ENCODE peak calls at places on chromosomes 1 and 21, in five cellular contexts. One of them, this sample, is unnamed.

GRCh38 chr1:206476591-206476990 is 6.3 kb downstream of the IKBKE start:
- DNase-seq in kidney: peak; percentile 61
- DNase-seq in AG04450: no peak
- DNase-seq in suprapubic skin: no peak
- DNase-seq in left ventricle myocardium inferior: no peak
- DNase-seq in this sample: no peak

GRCh38 chr21:42651515-42652401 is 1.7 kb upstream of the PDE9A start:
- DNase-seq in kidney: peak; percentile 90
- DNase-seq in AG04450: no peak
- DNase-seq in suprapubic skin: no peak
- DNase-seq in left ventricle myocardium inferior: peak; percentile 17
- DNase-seq in this sample: no peak

GRCh38 chr1:108877324-108877812 is 583 bp downstream of the GPSM2 start:
- DNase-seq in kidney: no peak
- DNase-seq in AG04450: no peak
- DNase-seq in suprapubic skin: no peak
- DNase-seq in left ventricle myocardium inferior: no peak
- DNase-seq in this sample: peak; percentile 32

GRCh38 chr1:91166106-91166712 is 144.4 kb upstream of the ZNF644 start:
- DNase-seq in kidney: no peak
- DNase-seq in AG04450: peak; percentile 13
- DNase-seq in suprapubic skin: no peak
- DNase-seq in left ventricle myocardium inferior: peak; percentile 33
- DNase-seq in this sample: no peak

GRCh38 chr1:92708368-92708950 is 76.4 kb downstream of the EVI5 start:
- DNase-seq in kidney: no peak
- DNase-seq in AG04450: no peak
- DNase-seq in suprapubic skin: no peak
- DNase-seq in left ventricle myocardium inferior: no peak
- DNase-seq in this sample: no peak

GRCh38 chr21:26555554-26555953 is 17.5 kb downstream of the CYYR1 start:
- DNase-seq in kidney: no peak
- DNase-seq in AG04450: no peak
- DNase-seq in suprapubic skin: no peak
- DNase-seq in left ventricle myocardium inferior: no peak
- DNase-seq in this sample: no peak

GRCh38 chr1:219476716-219477115 is 136.2 kb downstream of the ZC3H11B start:
- DNase-seq in kidney: no peak
- DNase-seq in AG04450: no peak
- DNase-seq in suprapubic skin: no peak
- DNase-seq in left ventricle myocardium inferior: no peak
- DNase-seq in this sample: no peak

GRCh38 chr1:229138066-229138465 is 132.8 kb upstream of the RAB4A start:
- DNase-seq in kidney: no peak
- DNase-seq in AG04450: no peak
- DNase-seq in suprapubic skin: no peak
- DNase-seq in left ventricle myocardium inferior: no peak
- DNase-seq in this sample: no peak

GRCh38 chr1:114310771-114311251 is 157.1 kb upstream of the SYT6 start:
- DNase-seq in kidney: no peak
- DNase-seq in AG04450: no peak
- DNase-seq in suprapubic skin: no peak
- DNase-seq in left ventricle myocardium inferior: no peak
- DNase-seq in this sample: no peak

GRCh38 chr21:35298757-35299156 is 249.7 kb upstream of the RUNX1 start:
- DNase-seq in kidney: no peak
- DNase-seq in AG04450: no peak
- DNase-seq in suprapubic skin: no peak
- DNase-seq in left ventricle myocardium inferior: no peak
- DNase-seq in this sample: no peak

GRCh38 chr1:156106624-156107488 is 7.7 kb upstream of the LMNA start:
- DNase-seq in kidney: no peak
- DNase-seq in AG04450: no peak
- DNase-seq in suprapubic skin: no peak
- DNase-seq in left ventricle myocardium inferior: no peak
- DNase-seq in this sample: no peak

GRCh38 chr21:37819372-37819771 is 96.9 kb downstream of the KCNJ6 start:
- DNase-seq in kidney: no peak
- DNase-seq in AG04450: no peak
- DNase-seq in suprapubic skin: no peak
- DNase-seq in left ventricle myocardium inferior: no peak
- DNase-seq in this sample: no peak

GRCh38 chr1:154272217-154272998 is at the start of gene HAX1:
- DNase-seq in kidney: peak; percentile 96
- DNase-seq in AG04450: peak; percentile 89
- DNase-seq in suprapubic skin: peak; percentile 95
- DNase-seq in left ventricle myocardium inferior: peak; percentile 92
- DNase-seq in this sample: peak; percentile 96

GRCh38 chr1:57683037-57683928 is 259.4 kb upstream of the DAB1 start:
- DNase-seq in kidney: peak; percentile 26
- DNase-seq in AG04450: no peak
- DNase-seq in suprapubic skin: no peak
- DNase-seq in left ventricle myocardium inferior: no peak
- DNase-seq in this sample: no peak

GRCh38 chr1:9244501-9245229 is 10.1 kb downstream of the H6PD start:
- DNase-seq in kidney: no peak
- DNase-seq in AG04450: no peak
- DNase-seq in suprapubic skin: no peak
- DNase-seq in left ventricle myocardium inferior: no peak
- DNase-seq in this sample: no peak

GRCh38 chr1:9246215-9246614 is 11.6 kb downstream of the H6PD start:
- DNase-seq in kidney: no peak
- DNase-seq in AG04450: no peak
- DNase-seq in suprapubic skin: no peak
- DNase-seq in left ventricle myocardium inferior: no peak
- DNase-seq in this sample: no peak

GRCh38 chr1:9245661-9246060 is 11.1 kb downstream of the H6PD start:
- DNase-seq in kidney: no peak
- DNase-seq in AG04450: no peak
- DNase-seq in suprapubic skin: no peak
- DNase-seq in left ventricle myocardium inferior: no peak
- DNase-seq in this sample: no peak

GRCh38 chr1:9246841-9247785 is 12.5 kb downstream of the H6PD start:
- DNase-seq in kidney: no peak
- DNase-seq in AG04450: no peak
- DNase-seq in suprapubic skin: no peak
- DNase-seq in left ventricle myocardium inferior: no peak
- DNase-seq in this sample: no peak

DNA sequence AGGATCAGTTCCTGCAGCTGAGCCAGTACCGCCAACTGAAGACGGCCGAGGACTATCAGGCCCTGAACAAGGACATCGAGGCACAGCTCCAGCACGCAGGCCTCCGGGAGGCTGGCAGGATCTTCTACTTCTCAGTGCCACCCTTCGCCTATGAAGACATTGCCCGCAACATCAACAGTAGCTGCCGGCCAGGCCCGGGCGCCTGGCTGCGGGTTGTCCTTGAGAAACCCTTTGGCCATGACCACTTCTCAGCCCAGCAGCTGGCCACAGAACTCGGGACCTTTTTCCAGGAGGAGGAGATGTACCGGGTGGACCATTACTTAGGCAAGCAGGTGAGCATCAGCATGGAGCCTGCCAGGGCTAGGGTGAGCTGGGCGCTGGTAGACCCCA is 10.7 kb downstream of the H6PD start:
- DNase-seq in kidney: no peak
- DNase-seq in AG04450: no peak
- DNase-seq in suprapubic skin: no peak
- DNase-seq in left ventricle myocardium inferior: no peak
- DNase-seq in this sample: no peak
- H3K27ac ChIP-seq in kidney: no peak overlapping the region
- H3K27ac ChIP-seq in AG04450: no peak overlapping the region
- H3K27ac ChIP-seq in suprapubic skin: peak overlapping the region; percentile 90
- H3K27ac ChIP-seq in left ventricle myocardium inferior: peak overlapping the region; percentile 97
- H3K27ac ChIP-seq in this sample: no peak overlapping the region

GRCh38 chr1:21335088-21335678 is 44.9 kb upstream of the ECE1 start:
- DNase-seq in kidney: no peak
- DNase-seq in AG04450: no peak
- DNase-seq in suprapubic skin: no peak
- DNase-seq in left ventricle myocardium inferior: no peak
- DNase-seq in this sample: no peak
- H3K4me3 ChIP-seq in kidney: peak overlapping the region; percentile 49
- H3K4me3 ChIP-seq in AG04450: peak overlapping the region; percentile 56
- H3K4me3 ChIP-seq in suprapubic skin: peak overlapping the region; percentile 41
- H3K4me3 ChIP-seq in left ventricle myocardium inferior: peak overlapping the region; percentile 51
- H3K4me3 ChIP-seq in this sample: peak overlapping the region; percentile 44

GRCh38 chr1:8357329-8358101 is 39.6 kb downstream of the SLC45A1 start:
- DNase-seq in kidney: peak; percentile 83
- DNase-seq in AG04450: no peak
- DNase-seq in suprapubic skin: no peak
- DNase-seq in left ventricle myocardium inferior: no peak
- DNase-seq in this sample: no peak

GRCh38 chr1:8360493-8361197 is 42.7 kb downstream of the SLC45A1 start:
- DNase-seq in kidney: peak; percentile 74
- DNase-seq in AG04450: no peak
- DNase-seq in suprapubic skin: peak; percentile 76
- DNase-seq in left ventricle myocardium inferior: no peak
- DNase-seq in this sample: no peak

GRCh38 chr1:8359617-8360481 is 41.9 kb downstream of the SLC45A1 start:
- DNase-seq in kidney: no peak
- DNase-seq in AG04450: no peak
- DNase-seq in suprapubic skin: peak; percentile 75
- DNase-seq in left ventricle myocardium inferior: no peak
- DNase-seq in this sample: no peak

GRCh38 chr1:8358241-8358896 is 40.5 kb downstream of the SLC45A1 start:
- DNase-seq in kidney: peak; percentile 69
- DNase-seq in AG04450: no peak
- DNase-seq in suprapubic skin: no peak
- DNase-seq in left ventricle myocardium inferior: no peak
- DNase-seq in this sample: no peak

GRCh38 chr1:8358897-8359616 is 41.1 kb downstream of the SLC45A1 start:
- DNase-seq in kidney: no peak
- DNase-seq in AG04450: no peak
- DNase-seq in suprapubic skin: peak; percentile 66
- DNase-seq in left ventricle myocardium inferior: no peak
- DNase-seq in this sample: no peak
- TF ChIP-seq CTCF in kidney: no peak
- TF ChIP-seq CTCF in AG04450: no peak
- TF ChIP-seq CTCF in suprapubic skin: no peak
- TF ChIP-seq CTCF in left ventricle myocardium inferior: no peak
- TF ChIP-seq CTCF in this sample: no peak

GRCh38 chr1:64111787-64112186 is 91.6 kb upstream of the UBE2U start:
- DNase-seq in kidney: no peak
- DNase-seq in AG04450: no peak
- DNase-seq in suprapubic skin: no peak
- DNase-seq in left ventricle myocardium inferior: no peak
- DNase-seq in this sample: no peak
- H3K27ac ChIP-seq in kidney: no peak overlapping the region
- H3K27ac ChIP-seq in AG04450: no peak overlapping the region
- H3K27ac ChIP-seq in suprapubic skin: no peak overlapping the region
- H3K27ac ChIP-seq in left ventricle myocardium inferior: no peak overlapping the region
- H3K27ac ChIP-seq in this sample: no peak overlapping the region

GRCh38 chr1:22673486-22674409 is 20.7 kb downstream of the C1QB start:
- DNase-seq in kidney: no peak
- DNase-seq in AG04450: peak; percentile 39
- DNase-seq in suprapubic skin: no peak
- DNase-seq in left ventricle myocardium inferior: peak; percentile 41
- DNase-seq in this sample: peak; percentile 62
- H3K4me3 ChIP-seq in kidney: no peak overlapping the region
- H3K4me3 ChIP-seq in AG04450: no peak overlapping the region
- H3K4me3 ChIP-seq in suprapubic skin: no peak overlapping the region
- H3K4me3 ChIP-seq in left ventricle myocardium inferior: no peak overlapping the region
- H3K4me3 ChIP-seq in this sample: no peak overlapping the region

DNA sequence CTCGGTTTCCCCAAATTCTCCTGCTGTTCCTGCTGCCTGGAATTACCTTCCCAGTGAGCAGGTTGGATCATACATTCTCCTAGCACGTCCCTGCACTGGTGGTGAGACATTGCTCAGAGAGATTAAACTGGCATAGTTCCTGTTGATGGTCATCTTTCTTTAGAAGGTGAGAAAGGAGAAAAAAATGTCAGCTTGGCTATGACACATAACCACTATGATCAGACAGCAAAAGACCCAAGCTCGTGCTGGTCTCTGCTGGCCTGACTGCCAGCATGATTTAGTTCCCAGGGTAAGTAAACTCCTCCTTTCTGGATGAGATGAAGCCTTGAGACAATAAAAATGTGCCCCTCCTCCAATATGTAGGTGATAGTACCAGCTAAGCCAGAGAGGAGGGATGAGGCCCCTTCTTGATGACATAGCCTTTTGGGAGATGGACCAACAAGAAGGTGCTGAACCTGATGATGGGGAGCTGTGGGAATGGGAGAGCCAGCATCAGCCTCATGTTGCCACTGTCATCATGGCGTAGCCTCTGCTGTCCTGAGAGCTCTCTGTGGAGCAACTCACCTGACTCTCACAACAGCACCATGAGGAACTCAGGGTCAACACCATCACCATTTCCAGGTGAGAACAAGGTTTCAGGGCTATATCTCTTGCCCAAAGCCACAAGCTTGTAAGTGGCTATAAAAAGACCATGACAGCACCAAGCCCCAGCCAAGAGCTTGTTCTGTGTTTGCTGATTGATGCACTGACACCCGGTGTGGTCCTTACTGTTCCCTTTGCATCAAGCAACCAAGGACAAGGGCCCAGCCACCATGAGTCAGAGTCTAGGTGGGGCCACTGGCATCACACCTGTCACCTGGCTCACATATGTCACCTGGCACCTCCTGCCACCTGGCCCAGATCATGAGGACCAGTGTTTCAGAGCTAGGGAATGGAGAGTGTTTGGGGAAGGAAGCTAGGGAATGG is 200.0 kb downstream of the MATN1 start:
- DNase-seq in kidney: no peak
- DNase-seq in AG04450: no peak
- DNase-seq in suprapubic skin: peak; percentile 68
- DNase-seq in left ventricle myocardium inferior: peak; percentile 33
- DNase-seq in this sample: no peak
- TF ChIP-seq CTCF in kidney: no peak
- TF ChIP-seq CTCF in AG04450: no peak
- TF ChIP-seq CTCF in suprapubic skin: no peak
- TF ChIP-seq CTCF in left ventricle myocardium inferior: no peak
- TF ChIP-seq CTCF in this sample: no peak

This sample was measured in tibial artery.